ENCODE peak calls at places on chromosomes 7 and 10, in four cellular contexts. L, P, O and K are unnamed samples.

GRCh38 chr7:30556854-30557644 is 37.6 kb upstream of the GARS1 start:
- DNase-seq in L (no peak), P (no peak), O (no peak), K (no peak)

GRCh38 chr10:37758074-37758473 is 99.3 kb downstream of the ZNF248 start:
- DNase-seq in L (no peak), P (no peak), O (no peak), K (no peak)

GRCh38 chr7:149824301-149824741 is 13.9 kb upstream of the ZNF862 start:
- DNase-seq in L (peak), P (no peak), O (no peak), K (no peak)

GRCh38 chr10:81876253-81876731 is 1.3 kb downstream of the NRG3 start:
- DNase-seq in L (no peak), P (no peak), O (no peak), K (no peak)

GRCh38 chr7:113197274-113197673 is 78.9 kb upstream of the SMIM30 start:
- DNase-seq in L (no peak), P (peak), O (peak), K (peak)

GRCh38 chr10:80131499-80131901 is 1.0 kb upstream of the PLAC9 start:
- DNase-seq in L (no peak), P (no peak), O (no peak), K (no peak)

GRCh38 chr10:31578181-31578852 is 259.3 kb downstream of the ZEB1 start:
- DNase-seq in L (no peak), P (no peak), O (no peak), K (no peak)

GRCh38 chr7:131533566-131534561 is 22.6 kb downstream of the PODXL start:
- DNase-seq in L (no peak), P (no peak), O (no peak), K (no peak)

GRCh38 chr10:42868530-42868929 is 85.9 kb downstream of the BMS1 start:
- DNase-seq in L (no peak), P (no peak), O (no peak), K (no peak)

GRCh38 chr7:46492460-46492859 is 571.4 kb upstream of the IGFBP3 start:
- DNase-seq in L (no peak), P (no peak), O (no peak), K (no peak)

GRCh38 chr10:69443354-69443753 is 7.9 kb upstream of the TSPAN15 start:
- DNase-seq in L (no peak), P (no peak), O (no peak), K (no peak)

GRCh38 chr10:28184810-28185209 is 118.1 kb downstream of the MPP7 start:
- DNase-seq in L (no peak), P (no peak), O (no peak), K (no peak)

GRCh38 chr7:122643248-122643647 is 55.7 kb downstream of the RNF133 start:
- DNase-seq in L (no peak), P (no peak), O (no peak), K (no peak)

GRCh38 chr7:29555061-29555460 is 8.6 kb upstream of the PRR15 start:
- DNase-seq in L (no peak), P (no peak), O (no peak), K (no peak)

GRCh38 chr7:103856929-103857328 is 132.5 kb downstream of the RELN start:
- DNase-seq in L (no peak), P (no peak), O (no peak), K (no peak)

GRCh38 chr10:27197980-27198645 is 42.5 kb downstream of the ACBD5 start:
- DNase-seq in L (peak), P (peak), O (no peak), K (no peak)

GRCh38 chr7:119271147-119271779 is 1001.7 kb upstream of the KCND2 start:
- DNase-seq in L (no peak), P (no peak), O (no peak), K (no peak)

GRCh38 chr7:119270644-119271043 is 1002.3 kb upstream of the KCND2 start:
- DNase-seq in L (no peak), P (no peak), O (no peak), K (no peak)

GRCh38 chr7:119270045-119270464 is 1002.9 kb upstream of the KCND2 start:
- DNase-seq in L (no peak), P (peak), O (peak), K (no peak)
- TF ChIP-seq CTCF in L (peak), P (peak), O (peak), K (peak)

GRCh38 chr7:111329367-111330234 is 232.7 kb downstream of the IMMP2L start:
- DNase-seq in L (no peak), P (peak), O (no peak), K (peak)
- TF ChIP-seq CTCF in L (no peak), P (no peak), O (no peak), K (no peak)

GRCh38 chr7:2560175-2560695 is 1.5 kb downstream of the IQCE start:
- DNase-seq in L (no peak), P (peak), O (no peak), K (no peak)
- TF ChIP-seq CTCF in L (no peak), P (peak), O (peak), K (peak)

DNA sequence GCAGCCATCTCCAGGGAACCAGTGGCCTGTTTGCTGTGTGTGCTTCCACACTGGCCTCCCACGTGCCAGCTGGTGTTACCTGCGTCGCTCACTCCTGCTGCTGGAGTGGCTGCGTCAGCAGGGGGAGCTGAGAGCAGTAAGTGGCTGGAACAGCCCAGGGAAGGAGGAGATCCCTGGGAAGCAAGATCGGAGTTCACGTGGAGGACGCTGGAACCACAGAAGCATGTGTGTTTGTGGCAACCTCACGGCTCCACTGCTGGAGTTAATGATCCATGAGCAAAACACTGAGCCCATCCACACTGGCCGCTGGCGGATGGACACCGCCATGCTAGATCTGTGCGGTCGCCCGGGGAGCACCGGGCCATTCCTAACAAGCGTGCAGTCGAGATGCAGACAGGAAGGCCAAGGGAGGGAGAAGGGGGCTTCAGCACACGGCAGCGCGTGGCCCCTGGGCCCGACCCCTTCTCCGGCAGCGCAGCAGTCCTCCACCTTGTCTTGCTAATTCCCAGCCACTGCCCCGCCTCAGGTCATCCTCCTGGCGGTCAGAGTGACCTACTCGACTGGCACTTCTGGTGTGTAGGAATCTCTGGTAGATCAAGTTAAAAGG is 68.5 kb upstream of the EEPD1 start:
- DNase-seq in L (peak), P (peak), O (no peak), K (peak)
- TF ChIP-seq CTCF in L (peak), P (peak), O (peak), K (peak)

GRCh38 chr10:129534826-129535225 is 67.8 kb downstream of the MGMT start:
- DNase-seq in L (no peak), P (no peak), O (no peak), K (no peak)
- TF ChIP-seq CTCF in L (no peak), P (no peak), O (no peak), K (no peak)

GRCh38 chr7:151863386-151864079 is 13.4 kb downstream of the PRKAG2 start:
- DNase-seq in L (no peak), P (no peak), O (no peak), K (no peak)
- TF ChIP-seq CTCF in L (no peak), P (no peak), O (no peak), K (no peak)

DNA sequence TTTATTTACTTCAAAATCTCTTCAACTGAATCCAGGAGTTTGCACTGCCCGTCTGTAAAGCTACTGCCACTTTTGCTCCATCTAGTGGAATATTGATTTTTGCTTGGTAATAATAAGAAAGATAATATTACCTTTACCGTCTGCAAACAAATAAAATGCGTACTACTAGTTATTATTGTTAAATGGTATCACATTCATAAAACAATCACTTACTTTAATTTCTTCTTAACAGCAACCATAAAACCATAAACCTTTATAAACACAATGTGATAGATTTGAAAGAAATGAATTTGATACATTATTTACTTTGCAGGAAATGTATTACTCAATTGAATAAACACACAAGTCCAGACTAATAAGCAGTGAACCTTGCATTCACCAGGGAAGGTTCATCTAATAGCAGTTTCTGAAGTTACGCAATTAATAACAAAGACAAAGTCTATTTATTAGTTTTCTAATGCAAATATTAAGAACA is 6.4 kb downstream of the AGMO start:
- DNase-seq in L (no peak), P (peak), O (no peak), K (no peak)
- TF ChIP-seq CTCF in L (peak), P (peak), O (no peak), K (peak)